ENCODE peak calls at places on chromosomes 6 and 20, in five cellular contexts. U, W, C, T and J are unnamed samples.

GRCh38 chr6:12548526-12548925 is 168.0 kb upstream of the PHACTR1 start:
- DNase-seq in U (peak; percentile 78), W (no peak), C (no peak), T (no peak), J (no peak)

GRCh38 chr6:52760105-52760765 is 3.0 kb downstream of the GSTA2 start:
- DNase-seq in U (no peak), W (no peak), C (no peak), T (no peak), J (no peak)

GRCh38 chr6:119110601-119111548 is 32.4 kb upstream of the FAM184A start:
- DNase-seq in U (peak; percentile 58), W (no peak), C (no peak), T (no peak), J (peak; percentile 59)

GRCh38 chr6:72959821-72960220 is 265.5 kb downstream of the KHDC1L start:
- DNase-seq in U (no peak), W (no peak), C (no peak), T (no peak), J (no peak)

GRCh38 chr20:61974357-61974665 is 91.4 kb downstream of the TAF4 start:
- DNase-seq in U (no peak), W (no peak), C (no peak), T (no peak), J (no peak)

GRCh38 chr20:31681769-31682168 is 40.9 kb downstream of the BCL2L1 start:
- DNase-seq in U (no peak), W (no peak), C (no peak), T (no peak), J (no peak)

GRCh38 chr6:128655978-128656498 is 135.6 kb upstream of the PTPRK start:
- DNase-seq in U (peak; percentile 80), W (no peak), C (no peak), T (no peak), J (no peak)

GRCh38 chr6:169975286-169975685 is 223.9 kb downstream of the ERMARD start:
- DNase-seq in U (no peak), W (no peak), C (no peak), T (peak; percentile 38), J (no peak)

GRCh38 chr6:124055986-124056385 is 252.3 kb downstream of the NKAIN2 start:
- DNase-seq in U (no peak), W (no peak), C (no peak), T (no peak), J (no peak)

GRCh38 chr20:8187740-8188139 is 55.7 kb downstream of the PLCB1 start:
- DNase-seq in U (no peak), W (no peak), C (no peak), T (no peak), J (no peak)

GRCh38 chr6:164532546-164533362 is 776.7 kb downstream of the C6orf118 start:
- DNase-seq in U (no peak), W (no peak), C (no peak), T (no peak), J (no peak)

GRCh38 chr20:50175938-50176933 is 14.4 kb upstream of the CEBPB start:
- DNase-seq in U (no peak), W (no peak), C (no peak), T (no peak), J (no peak)

GRCh38 chr6:156618600-156619205 is 158.5 kb upstream of the ARID1B start:
- DNase-seq in U (no peak), W (no peak), C (no peak), T (no peak), J (no peak)

GRCh38 chr6:31711233-31711632 is 3.9 kb upstream of the LY6G6D start:
- DNase-seq in U (no peak), W (no peak), C (no peak), T (no peak), J (no peak)